ENCODE peak calls at places on chromosomes 4 and X, in ten cellular contexts. V, K, M, D, A, Z, H, W, B and R are unnamed samples.
A peak's percentile ranks its signal among the peaks of the same experiment; 100 is the strongest.

GRCh38 chr4:25937801-25938200 is 23.8 kb downstream of the SMIM20 start:
- DNase-seq in V (no peak), K (no peak), M (no peak), D (no peak), A (peak; percentile 68), Z (no peak), H (no peak), W (no peak), B (no peak), R (no peak)

GRCh38 chr4:6422866-6423265 is 49.5 kb downstream of the PPP2R2C start:
- DNase-seq in V (no peak), K (no peak), M (no peak), D (no peak), A (no peak), Z (no peak), H (no peak), W (no peak), B (no peak), R (peak; percentile 57)

GRCh38 chr4:114807759-114808404 is 209.3 kb downstream of the UGT8 start:
- DNase-seq in V (peak; percentile 71), K (no peak), M (no peak), D (no peak), A (peak; percentile 32), Z (no peak), H (no peak), W (no peak), B (peak; percentile 42), R (no peak)

GRCh38 chr4:164109517-164109916 is 615.0 kb downstream of the TMA16 start:
- DNase-seq in V (no peak), K (no peak), M (no peak), D (no peak), A (no peak), Z (no peak), H (no peak), W (no peak), B (no peak), R (no peak)

GRCh38 chrX:104679175-104679574 is 113.2 kb downstream of the IL1RAPL2 start:
- DNase-seq in V (no peak), K (no peak), M (no peak), D (no peak), A (no peak), Z (no peak), H (no peak), W (no peak), B (no peak), R (peak; percentile 20)

GRCh38 chrX:68851082-68851481 is 22.3 kb downstream of the EFNB1 start:
- DNase-seq in V (no peak), K (no peak), M (no peak), D (no peak), A (no peak), Z (no peak), H (no peak), W (no peak), B (no peak), R (no peak)

GRCh38 chr4:87783781-87784180 is 15.6 kb upstream of the IBSP start:
- DNase-seq in V (no peak), K (no peak), M (no peak), D (no peak), A (no peak), Z (no peak), H (no peak), W (no peak), B (no peak), R (no peak)

GRCh38 chr4:4488405-4489404 is 53.1 kb downstream of the STX18 start:
- DNase-seq in V (peak; percentile 79), K (peak; percentile 31), M (no peak), D (no peak), A (peak; percentile 84), Z (peak; percentile 53), H (peak; percentile 71), W (peak; percentile 58), B (peak; percentile 60), R (no peak)

GRCh38 chrX:74187211-74187610 is 116.8 kb upstream of the ZCCHC13 start:
- DNase-seq in V (no peak), K (no peak), M (no peak), D (no peak), A (peak; percentile 5), Z (no peak), H (no peak), W (no peak), B (no peak), R (no peak)

GRCh38 chr4:138090145-138090917 is 151.8 kb downstream of the SLC7A11 start:
- DNase-seq in V (peak; percentile 62), K (no peak), M (no peak), D (no peak), A (peak; percentile 74), Z (peak; percentile 46), H (peak; percentile 11), W (no peak), B (peak; percentile 76), R (no peak)

GRCh38 chr4:122865421-122865820 is 38.8 kb downstream of the FGF2 start:
- DNase-seq in V (no peak), K (no peak), M (no peak), D (no peak), A (no peak), Z (no peak), H (no peak), W (no peak), B (no peak), R (no peak)

GRCh38 chrX:39442332-39442731 is 641.1 kb downstream of the MID1IP1 start:
- DNase-seq in V (no peak), K (no peak), M (no peak), D (no peak), A (no peak), Z (no peak), H (no peak), W (no peak), B (no peak), R (no peak)
- H3K4me1 ChIP-seq in V (no peaks in the 10 kb centered on the region), K (no peaks in the 10 kb centered on the region), M (no peaks in the 10 kb centered on the region), D (no peaks in the 10 kb centered on the region), A (no peaks in the 10 kb centered on the region), Z (no peaks in the 10 kb centered on the region), H (peaks cover 2% of the 10 kb centered on the region), W (no peaks in the 10 kb centered on the region), B (no peaks in the 10 kb centered on the region), R (no peaks in the 10 kb centered on the region)

DNA sequence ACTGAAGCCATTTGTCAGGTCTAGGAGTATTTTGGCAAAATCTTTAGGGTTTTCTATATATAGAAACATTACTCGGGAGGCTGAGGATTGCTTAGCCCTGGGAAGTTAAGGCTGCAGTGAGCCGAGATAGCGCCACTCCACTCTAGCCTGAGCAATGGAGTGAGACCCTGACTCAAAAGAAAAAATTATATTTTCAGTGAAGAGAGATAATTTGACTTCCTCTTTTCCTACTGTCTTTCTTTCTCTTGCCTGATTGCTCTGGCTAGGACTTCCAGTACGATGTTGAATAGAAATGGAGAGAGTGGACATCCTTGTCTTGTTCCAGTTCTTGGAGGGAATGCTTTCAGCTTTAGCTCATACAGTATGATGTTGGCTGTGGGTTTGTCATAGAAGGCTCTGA is 44.4 kb downstream of the UCHL1 start:
- DNase-seq in V (no peak), K (no peak), M (no peak), D (no peak), A (no peak), Z (no peak), H (no peak), W (no peak), B (no peak), R (no peak)
- H3K4me1 ChIP-seq in V (no peaks in the 10 kb centered on the region), K (no peaks in the 10 kb centered on the region), M (peaks cover 13% of the 10 kb centered on the region), D (no peaks in the 10 kb centered on the region), A (no peaks in the 10 kb centered on the region), Z (peaks cover 38% of the 10 kb centered on the region), H (peaks cover 1% of the 10 kb centered on the region), W (peaks cover 2% of the 10 kb centered on the region), B (no peaks in the 10 kb centered on the region), R (peaks cover 6% of the 10 kb centered on the region)

GRCh38 chr4:2802618-2803531 is 10.0 kb downstream of the SH3BP2 start:
- DNase-seq in V (no peak), K (no peak), M (peak; percentile 41), D (no peak), A (no peak), Z (no peak), H (no peak), W (no peak), B (no peak), R (peak; percentile 69)
- H3K4me1 ChIP-seq in V (peaks cover 20% of the 10 kb centered on the region), K (peaks cover 39% of the 10 kb centered on the region), M (peaks cover 96% of the 10 kb centered on the region), D (peaks cover 82% of the 10 kb centered on the region), A (peaks cover 15% of the 10 kb centered on the region), Z (peaks cover 73% of the 10 kb centered on the region), H (peaks cover 30% of the 10 kb centered on the region), W (peaks cover 41% of the 10 kb centered on the region), B (peaks cover 31% of the 10 kb centered on the region), R (peaks cover 73% of the 10 kb centered on the region)

GRCh38 chrX:19752043-19752442 is 135.4 kb downstream of the SH3KBP1 start:
- DNase-seq in V (no peak), K (no peak), M (no peak), D (no peak), A (no peak), Z (no peak), H (no peak), W (no peak), B (no peak), R (no peak)

GRCh38 chrX:19750028-19750786 is 137.2 kb downstream of the SH3KBP1 start:
- DNase-seq in V (no peak), K (no peak), M (no peak), D (no peak), A (peak; percentile 7), Z (no peak), H (no peak), W (no peak), B (no peak), R (no peak)

GRCh38 chrX:19753368-19753767 is 134.0 kb downstream of the SH3KBP1 start:
- DNase-seq in V (no peak), K (no peak), M (no peak), D (no peak), A (no peak), Z (no peak), H (no peak), W (no peak), B (no peak), R (no peak)

GRCh38 chrX:19748898-19749680 is 138.3 kb downstream of the SH3KBP1 start:
- DNase-seq in V (no peak), K (no peak), M (no peak), D (no peak), A (no peak), Z (no peak), H (no peak), W (no peak), B (no peak), R (no peak)

DNA sequence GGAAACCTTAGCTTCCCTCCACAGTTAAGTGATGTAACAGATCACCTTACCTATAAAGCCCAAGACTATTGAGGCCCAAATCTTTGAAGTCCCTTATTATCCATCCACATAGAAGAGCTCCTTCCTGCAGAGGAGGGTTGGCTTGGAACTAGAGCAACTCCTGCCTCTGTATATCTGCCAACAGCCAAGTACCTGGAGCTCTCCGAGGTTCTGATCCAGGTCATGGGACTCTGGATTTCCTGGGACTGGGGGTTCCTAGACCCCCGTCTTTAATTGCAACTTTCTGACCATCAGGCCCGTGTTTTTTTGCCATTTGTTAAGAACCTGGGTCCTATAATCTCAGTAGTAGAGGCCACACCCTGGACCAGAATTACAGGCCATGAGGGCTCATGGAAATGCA is 136.3 kb downstream of the SH3KBP1 start:
- DNase-seq in V (peak; percentile 28), K (no peak), M (no peak), D (no peak), A (peak; percentile 6), Z (no peak), H (no peak), W (no peak), B (no peak), R (no peak)
- H3K4me1 ChIP-seq in V (peaks cover 5% of the 10 kb centered on the region), K (peaks cover 48% of the 10 kb centered on the region), M (peaks cover 11% of the 10 kb centered on the region), D (no peaks in the 10 kb centered on the region), A (no peaks in the 10 kb centered on the region), Z (no peaks in the 10 kb centered on the region), H (no peaks in the 10 kb centered on the region), W (no peaks in the 10 kb centered on the region), B (no peaks in the 10 kb centered on the region), R (no peaks in the 10 kb centered on the region)

GRCh38 chr4:108119199-108119800 is 49.4 kb downstream of the LEF1 start:
- DNase-seq in V (no peak), K (no peak), M (no peak), D (no peak), A (no peak), Z (no peak), H (no peak), W (no peak), B (no peak), R (no peak)
- H3K4me1 ChIP-seq in V (peaks cover 22% of the 10 kb centered on the region), K (peaks cover 47% of the 10 kb centered on the region), M (no peaks in the 10 kb centered on the region), D (no peaks in the 10 kb centered on the region), A (no peaks in the 10 kb centered on the region), Z (no peaks in the 10 kb centered on the region), H (no peaks in the 10 kb centered on the region), W (no peaks in the 10 kb centered on the region), B (peaks cover 26% of the 10 kb centered on the region), R (no peaks in the 10 kb centered on the region)